ENCODE peak calls at places on chromosomes 11 and 22, in six cellular contexts. Y, Q, H, A, K and W are unnamed samples.

GRCh38 chr11:61679893-61680621 is at the start of gene DAGLA:
- DNase-seq in Y (peak), Q (peak), H (peak), A (peak), K (no peak), W (peak)

GRCh38 chr11:24132471-24132870 is 364.4 kb upstream of the LUZP2 start:
- DNase-seq in Y (no peak), Q (no peak), H (no peak), A (no peak), K (no peak), W (no peak)

GRCh38 chr11:63768232-63769043 is at the start of gene ZFTA:
- DNase-seq in Y (peak), Q (peak), H (peak), A (no peak), K (peak), W (peak)

GRCh38 chr22:30423296-30423958 is 2.1 kb upstream of the MTFP1 start:
- DNase-seq in Y (peak), Q (no peak), H (no peak), A (peak), K (no peak), W (no peak)

GRCh38 chr11:122727101-122727929 is 71.8 kb downstream of the UBASH3B start:
- DNase-seq in Y (no peak), Q (no peak), H (no peak), A (no peak), K (no peak), W (no peak)

GRCh38 chr11:34176980-34177319 is 71.5 kb downstream of the NAT10 start:
- DNase-seq in Y (no peak), Q (no peak), H (no peak), A (no peak), K (no peak), W (no peak)

GRCh38 chr11:46308632-46309419 is 31.4 kb downstream of the CREB3L1 start:
- DNase-seq in Y (peak), Q (peak), H (peak), A (peak), K (peak), W (peak)

GRCh38 chr11:94742645-94743044 is 25.5 kb upstream of the AMOTL1 start:
- DNase-seq in Y (no peak), Q (no peak), H (no peak), A (no peak), K (no peak), W (no peak)

GRCh38 chr11:87300640-87301381 is 263.1 kb downstream of the TMEM135 start:
- DNase-seq in Y (no peak), Q (peak), H (no peak), A (no peak), K (peak), W (no peak)

GRCh38 chr11:102596578-102596977 is 28.6 kb downstream of the MMP20 start:
- DNase-seq in Y (no peak), Q (no peak), H (no peak), A (no peak), K (no peak), W (no peak)

GRCh38 chr11:28505216-28505615 is 397.0 kb downstream of the METTL15 start:
- DNase-seq in Y (no peak), Q (no peak), H (no peak), A (no peak), K (no peak), W (no peak)

GRCh38 chr11:12824281-12825041 is 150.2 kb downstream of the TEAD1 start:
- DNase-seq in Y (no peak), Q (no peak), H (no peak), A (no peak), K (no peak), W (no peak)

GRCh38 chr11:63504054-63504453 is 1.8 kb upstream of the LGALS12 start:
- DNase-seq in Y (no peak), Q (no peak), H (no peak), A (no peak), K (no peak), W (no peak)

GRCh38 chr11:7869467-7869866 is 61.6 kb downstream of the OR10A6 start:
- DNase-seq in Y (no peak), Q (peak), H (no peak), A (no peak), K (peak), W (no peak)

GRCh38 chr11:925496-926301 is at the start of gene AP2A2:
- DNase-seq in Y (peak), Q (peak), H (peak), A (peak), K (peak), W (peak)

GRCh38 chr11:129230006-129230405 is 37.9 kb upstream of the ARHGAP32 start:
- DNase-seq in Y (no peak), Q (no peak), H (no peak), A (no peak), K (no peak), W (no peak)

GRCh38 chr11:121654506-121655480 is 202.0 kb upstream of the SORL1-AS1 start:
- DNase-seq in Y (no peak), Q (no peak), H (no peak), A (no peak), K (no peak), W (no peak)

GRCh38 chr11:131745405-131745804 is 375.0 kb downstream of the NTM start:
- DNase-seq in Y (no peak), Q (no peak), H (no peak), A (no peak), K (peak), W (no peak)

GRCh38 chr11:9868641-9869040 is 204.8 kb downstream of the SWAP70 start:
- DNase-seq in Y (no peak), Q (no peak), H (no peak), A (no peak), K (no peak), W (no peak)